ENCODE peak calls at places on chromosomes 16 and 17, in five cellular contexts. One of them, this sample, is unnamed.

GRCh38 chr16:55051571-55051970 is 120.9 kb downstream of the IRX5 start:
- DNase-seq in transverse colon: no peak
- DNase-seq in Panc1: no peak
- DNase-seq in vagina: no peak
- DNase-seq in HepG2: no peak
- DNase-seq in this sample: peak; percentile 25

GRCh38 chr17:33680479-33680878 is 387.4 kb upstream of the ASIC2 start:
- DNase-seq in transverse colon: no peak
- DNase-seq in Panc1: no peak
- DNase-seq in vagina: no peak
- DNase-seq in HepG2: no peak
- DNase-seq in this sample: no peak

GRCh38 chr16:16111639-16112038 is 111.7 kb downstream of the ABCC6 start:
- DNase-seq in transverse colon: no peak
- DNase-seq in Panc1: no peak
- DNase-seq in vagina: no peak
- DNase-seq in HepG2: no peak
- DNase-seq in this sample: no peak

GRCh38 chr17:75406222-75406615 is 741 bp upstream of the GRB2 start:
- DNase-seq in transverse colon: no peak
- DNase-seq in Panc1: no peak
- DNase-seq in vagina: no peak
- DNase-seq in HepG2: no peak
- DNase-seq in this sample: no peak

GRCh38 chr16:68289621-68290329 is 21.0 kb downstream of the SLC7A6OS start:
- DNase-seq in transverse colon: no peak
- DNase-seq in Panc1: no peak
- DNase-seq in vagina: no peak
- DNase-seq in HepG2: no peak
- DNase-seq in this sample: no peak

GRCh38 chr17:78460951-78461944 is 82.8 kb downstream of the PGS1 start:
- DNase-seq in transverse colon: no peak
- DNase-seq in Panc1: no peak
- DNase-seq in vagina: no peak
- DNase-seq in HepG2: no peak
- DNase-seq in this sample: no peak

GRCh38 chr17:78397681-78398101 is 19.2 kb downstream of the PGS1 start:
- DNase-seq in transverse colon: no peak
- DNase-seq in Panc1: no peak
- DNase-seq in vagina: no peak
- DNase-seq in HepG2: no peak
- DNase-seq in this sample: no peak

GRCh38 chr17:59561042-59561441 is 4.4 kb upstream of the DHX40 start:
- DNase-seq in transverse colon: no peak
- DNase-seq in Panc1: no peak
- DNase-seq in vagina: no peak
- DNase-seq in HepG2: peak; percentile 49
- DNase-seq in this sample: no peak

GRCh38 chr16:83681421-83681820 is 126.4 kb upstream of the HSBP1 start:
- DNase-seq in transverse colon: no peak
- DNase-seq in Panc1: no peak
- DNase-seq in vagina: no peak
- DNase-seq in HepG2: no peak
- DNase-seq in this sample: no peak

GRCh38 chr17:65402513-65403086 is 158.8 kb downstream of the AXIN2 start:
- DNase-seq in transverse colon: no peak
- DNase-seq in Panc1: no peak
- DNase-seq in vagina: no peak
- DNase-seq in HepG2: no peak
- DNase-seq in this sample: no peak

GRCh38 chr17:17420561-17421269 is 56.1 kb upstream of the MED9 start:
- DNase-seq in transverse colon: no peak
- DNase-seq in Panc1: no peak
- DNase-seq in vagina: no peak
- DNase-seq in HepG2: no peak
- DNase-seq in this sample: peak; percentile 79

GRCh38 chr17:20174588-20175265 is 165.6 kb downstream of the SPECC1 start:
- DNase-seq in transverse colon: no peak
- DNase-seq in Panc1: peak; percentile 64
- DNase-seq in vagina: no peak
- DNase-seq in HepG2: no peak
- DNase-seq in this sample: no peak

GRCh38 chr16:67229906-67230808 is 3.2 kb downstream of the TMEM208 start:
- DNase-seq in transverse colon: no peak
- DNase-seq in Panc1: no peak
- DNase-seq in vagina: no peak
- DNase-seq in HepG2: no peak
- DNase-seq in this sample: no peak

GRCh38 chr16:57920215-57920890 is 50.6 kb downstream of the CNGB1 start:
- DNase-seq in transverse colon: no peak
- DNase-seq in Panc1: no peak
- DNase-seq in vagina: no peak
- DNase-seq in HepG2: no peak
- DNase-seq in this sample: no peak

GRCh38 chr17:67256075-67256732 is 11.2 kb upstream of the HELZ start:
- DNase-seq in transverse colon: no peak
- DNase-seq in Panc1: no peak
- DNase-seq in vagina: no peak
- DNase-seq in HepG2: no peak
- DNase-seq in this sample: no peak

GRCh38 chr16:87956169-87956770 is 5.0 kb downstream of the BANP start:
- DNase-seq in transverse colon: peak; percentile 53
- DNase-seq in Panc1: no peak
- DNase-seq in vagina: no peak
- DNase-seq in HepG2: no peak
- DNase-seq in this sample: no peak

GRCh38 chr17:49297141-49297540 is 64.9 kb downstream of the ZNF652 start:
- DNase-seq in transverse colon: no peak
- DNase-seq in Panc1: no peak
- DNase-seq in vagina: no peak
- DNase-seq in HepG2: no peak
- DNase-seq in this sample: no peak

GRCh38 chr17:69254187-69254586 is 25.6 kb upstream of the ABCA10 start:
- DNase-seq in transverse colon: no peak
- DNase-seq in Panc1: no peak
- DNase-seq in vagina: no peak
- DNase-seq in HepG2: no peak
- DNase-seq in this sample: no peak

GRCh38 chr16:88060524-88061219 is 109.4 kb downstream of the BANP start:
- DNase-seq in transverse colon: no peak
- DNase-seq in Panc1: no peak
- DNase-seq in vagina: no peak
- DNase-seq in HepG2: no peak
- DNase-seq in this sample: no peak

GRCh38 chr17:21002309-21003006 is 40.4 kb downstream of the USP22 start:
- DNase-seq in transverse colon: no peak
- DNase-seq in Panc1: no peak
- DNase-seq in vagina: no peak
- DNase-seq in HepG2: no peak
- DNase-seq in this sample: no peak

GRCh38 chr16:19265531-19265930 is 20.0 kb upstream of the CLEC19A start:
- DNase-seq in transverse colon: no peak
- DNase-seq in Panc1: no peak
- DNase-seq in vagina: no peak
- DNase-seq in HepG2: no peak
- DNase-seq in this sample: no peak

GRCh38 chr17:7435676-7436555 is 681 bp downstream of the TMEM102 start:
- DNase-seq in transverse colon: peak; percentile 69
- DNase-seq in Panc1: no peak
- DNase-seq in vagina: no peak
- DNase-seq in HepG2: no peak
- DNase-seq in this sample: no peak

GRCh38 chr17:45363498-45363897 is 46.7 kb upstream of the MAP3K14 start:
- DNase-seq in transverse colon: no peak
- DNase-seq in Panc1: no peak
- DNase-seq in vagina: no peak
- DNase-seq in HepG2: no peak
- DNase-seq in this sample: peak; percentile 2

GRCh38 chr17:10579270-10579669 is 29.8 kb upstream of the MYH2 start:
- DNase-seq in transverse colon: no peak
- DNase-seq in Panc1: no peak
- DNase-seq in vagina: no peak
- DNase-seq in HepG2: no peak
- DNase-seq in this sample: no peak

GRCh38 chr16:66603537-66604375 is 748 bp upstream of the CMTM3 start:
- DNase-seq in transverse colon: peak; percentile 59
- DNase-seq in Panc1: no peak
- DNase-seq in vagina: no peak
- DNase-seq in HepG2: peak; percentile 57
- DNase-seq in this sample: peak; percentile 86

GRCh38 chr17:82152556-82153294 is 54.7 kb upstream of the FASN start:
- DNase-seq in transverse colon: peak; percentile 44
- DNase-seq in Panc1: no peak
- DNase-seq in vagina: no peak
- DNase-seq in HepG2: no peak
- DNase-seq in this sample: no peak

GRCh38 chr16:57462209-57462977 is at the start of gene POLR2C:
- DNase-seq in transverse colon: peak; percentile 92
- DNase-seq in Panc1: peak; percentile 43
- DNase-seq in vagina: no peak
- DNase-seq in HepG2: peak; percentile 80
- DNase-seq in this sample: peak; percentile 93

GRCh38 chr17:55274371-55275255 is 9.9 kb downstream of the HLF start:
- DNase-seq in transverse colon: no peak
- DNase-seq in Panc1: no peak
- DNase-seq in vagina: no peak
- DNase-seq in HepG2: no peak
- DNase-seq in this sample: no peak

GRCh38 chr17:75776399-75777242 is 8.0 kb upstream of the UNK start:
- DNase-seq in transverse colon: no peak
- DNase-seq in Panc1: no peak
- DNase-seq in vagina: no peak
- DNase-seq in HepG2: no peak
- DNase-seq in this sample: peak; percentile 61

GRCh38 chr17:28191018-28191417 is 128.0 kb upstream of the TMEM97 start:
- DNase-seq in transverse colon: no peak
- DNase-seq in Panc1: no peak
- DNase-seq in vagina: no peak
- DNase-seq in HepG2: no peak
- DNase-seq in this sample: no peak

GRCh38 chr16:85174871-85175723 is 62.8 kb upstream of the CIBAR2 start:
- DNase-seq in transverse colon: no peak
- DNase-seq in Panc1: no peak
- DNase-seq in vagina: no peak
- DNase-seq in HepG2: no peak
- DNase-seq in this sample: no peak

GRCh38 chr17:66747561-66748275 is 87.2 kb upstream of the CACNG5 start:
- DNase-seq in transverse colon: no peak
- DNase-seq in Panc1: no peak
- DNase-seq in vagina: no peak
- DNase-seq in HepG2: no peak
- DNase-seq in this sample: peak; percentile 33

GRCh38 chr16:7211781-7212180 is 120.9 kb upstream of the RBFOX1 start:
- DNase-seq in transverse colon: no peak
- DNase-seq in Panc1: no peak
- DNase-seq in vagina: no peak
- DNase-seq in HepG2: no peak
- DNase-seq in this sample: no peak
- TF ChIP-seq CTCF in transverse colon: no peak
- TF ChIP-seq CTCF in Panc1: no peak
- TF ChIP-seq CTCF in vagina: no peak
- TF ChIP-seq CTCF in HepG2: no peak
- TF ChIP-seq CTCF in this sample: no peak

GRCh38 chr17:48127371-48128051 is 19.9 kb downstream of the SNX11 start:
- DNase-seq in transverse colon: no peak
- DNase-seq in Panc1: no peak
- DNase-seq in vagina: no peak
- DNase-seq in HepG2: no peak
- DNase-seq in this sample: no peak

GRCh38 chr17:48123776-48124388 is 16.3 kb downstream of the SNX11 start:
- DNase-seq in transverse colon: no peak
- DNase-seq in Panc1: no peak
- DNase-seq in vagina: no peak
- DNase-seq in HepG2: no peak
- DNase-seq in this sample: no peak

GRCh38 chr17:48121921-48122650 is 14.5 kb downstream of the SNX11 start:
- DNase-seq in transverse colon: no peak
- DNase-seq in Panc1: no peak
- DNase-seq in vagina: no peak
- DNase-seq in HepG2: no peak
- DNase-seq in this sample: no peak

GRCh38 chr17:48125829-48126612 is 18.5 kb downstream of the SNX11 start:
- DNase-seq in transverse colon: no peak
- DNase-seq in Panc1: no peak
- DNase-seq in vagina: no peak
- DNase-seq in HepG2: no peak
- DNase-seq in this sample: no peak

DNA sequence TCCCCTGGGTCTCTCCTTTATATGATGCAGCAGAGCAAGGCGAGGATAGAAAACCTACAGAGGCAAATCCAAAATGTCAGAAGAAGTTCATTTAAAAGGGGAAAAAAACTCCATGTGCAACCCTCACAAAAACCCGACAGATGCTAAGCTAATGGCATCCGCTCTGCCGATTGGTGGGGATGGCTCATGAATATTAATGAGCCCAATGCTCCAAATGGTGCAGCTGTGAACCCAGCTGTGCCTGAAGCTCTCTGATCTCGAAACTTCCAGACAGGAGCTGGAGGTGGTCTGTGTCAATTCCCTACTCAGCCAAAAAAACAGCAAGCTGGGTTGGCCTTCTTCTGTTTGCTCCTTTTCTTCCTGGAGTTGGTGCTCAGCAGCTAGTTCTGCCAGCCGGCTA is 15.5 kb downstream of the SNX11 start:
- DNase-seq in transverse colon: no peak
- DNase-seq in Panc1: no peak
- DNase-seq in vagina: no peak
- DNase-seq in HepG2: no peak
- DNase-seq in this sample: no peak
- TF ChIP-seq POLR2AphosphoS5 in transverse colon: no peak
- TF ChIP-seq POLR2AphosphoS5 in Panc1: no peak
- TF ChIP-seq POLR2AphosphoS5 in vagina: no peak
- TF ChIP-seq POLR2AphosphoS5 in HepG2: no peak
- TF ChIP-seq POLR2AphosphoS5 in this sample: no peak

DNA sequence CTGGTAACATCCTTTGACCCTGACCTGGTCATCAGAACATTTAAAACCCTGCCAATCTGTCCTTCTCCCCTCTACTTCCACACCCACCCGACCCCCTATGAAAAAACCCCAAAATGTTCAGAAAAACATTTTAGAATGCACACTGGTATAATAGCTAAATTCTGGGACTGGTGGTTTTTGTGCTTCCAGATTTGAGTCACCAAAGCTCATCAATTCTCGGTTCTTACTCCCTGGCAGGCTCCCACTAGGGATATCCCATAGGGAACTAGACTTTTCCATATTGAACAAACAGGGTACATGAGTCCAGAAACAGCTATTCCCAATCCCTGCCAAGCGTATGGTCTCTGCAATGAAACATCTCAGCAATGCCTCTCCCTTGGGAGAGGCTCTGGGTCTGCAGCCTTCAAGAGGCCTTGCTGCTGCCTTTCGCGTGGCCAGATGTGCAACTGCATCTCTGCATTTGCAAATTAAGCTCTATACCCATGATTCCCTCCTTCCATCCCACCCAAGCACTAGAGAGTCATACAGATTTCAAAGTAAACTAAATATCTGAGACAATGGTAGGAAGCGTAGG is 67.7 kb downstream of the SMG6 start:
- DNase-seq in transverse colon: no peak
- DNase-seq in Panc1: no peak
- DNase-seq in vagina: no peak
- DNase-seq in HepG2: no peak
- DNase-seq in this sample: peak; percentile 74
- TF ChIP-seq CTCF in transverse colon: no peak
- TF ChIP-seq CTCF in Panc1: no peak
- TF ChIP-seq CTCF in vagina: no peak
- TF ChIP-seq CTCF in HepG2: no peak
- TF ChIP-seq CTCF in this sample: no peak

GRCh38 chr16:20322696-20323095 is 4.6 kb downstream of the GP2 start:
- DNase-seq in transverse colon: no peak
- DNase-seq in Panc1: no peak
- DNase-seq in vagina: no peak
- DNase-seq in HepG2: no peak
- DNase-seq in this sample: no peak
- TF ChIP-seq POLR2AphosphoS5 in transverse colon: no peak
- TF ChIP-seq POLR2AphosphoS5 in Panc1: no peak
- TF ChIP-seq POLR2AphosphoS5 in vagina: no peak
- TF ChIP-seq POLR2AphosphoS5 in HepG2: no peak
- TF ChIP-seq POLR2AphosphoS5 in this sample: no peak